ENCODE peak calls at places on chromosome 6, in ten cellular contexts. U, S, O, W, N, B, M, R, V and J are unnamed samples.

GRCh38 chr6:81485395-81485794 is 267.1 kb downstream of the TENT5A start:
- DNase-seq in M (no peak), B (no peak), V (no peak), U (no peak), W (no peak), R (no peak), O (no peak), N (no peak), S (no peak), J (no peak)

GRCh38 chr6:159695984-159696383 is 2.9 kb upstream of the SOD2 start:
- DNase-seq in S (no peak), R (peak; percentile 32), O (no peak), N (no peak), B (no peak), V (no peak), U (no peak), M (no peak), W (no peak), J (peak; percentile 49)

GRCh38 chr6:161137839-161138544 is 135.9 kb downstream of the AGPAT4 start:
- DNase-seq in V (no peak), U (no peak), S (no peak), W (no peak), N (no peak), R (peak; percentile 26), M (no peak), B (no peak), O (no peak), J (no peak)

GRCh38 chr6:101249470-101249869 is 144.0 kb upstream of the GRIK2 start:
- DNase-seq in B (no peak), O (no peak), W (no peak), R (no peak), V (no peak), U (no peak), N (no peak), S (no peak), M (no peak), J (no peak)

GRCh38 chr6:33957391-33958207 is 153.8 kb upstream of the MLN start:
- DNase-seq in O (no peak), S (no peak), M (no peak), V (no peak), N (no peak), B (no peak), R (no peak), U (no peak), W (no peak), J (no peak)

GRCh38 chr6:28597924-28598323 is 72.2 kb downstream of the GPX5 start:
- DNase-seq in O (no peak), U (peak; percentile 42), B (no peak), W (no peak), R (peak; percentile 43), S (no peak), N (no peak), M (no peak), V (no peak), J (no peak)

GRCh38 chr6:121105461-121105860 is 228.8 kb downstream of the TBC1D32 start:
- DNase-seq in B (no peak), W (no peak), O (no peak), S (no peak), R (no peak), N (no peak), M (no peak), U (no peak), V (no peak), J (no peak)

GRCh38 chr6:54598787-54599309 is 247.7 kb upstream of the FAM83B start:
- DNase-seq in O (no peak), M (no peak), R (no peak), B (no peak), S (no peak), U (no peak), W (no peak), V (no peak), N (no peak), J (no peak)

GRCh38 chr6:93417421-93417996 is 1.9 kb downstream of the EPHA7 start:
- DNase-seq in B (no peak), S (no peak), M (no peak), N (no peak), O (no peak), V (no peak), R (no peak), U (no peak), W (no peak), J (no peak)

GRCh38 chr6:31877651-31878161 is 1.1 kb downstream of the SLC44A4 start:
- DNase-seq in M (peak; percentile 30), V (peak; percentile 51), U (no peak), O (no peak), N (no peak), R (no peak), W (no peak), S (no peak), B (no peak), J (no peak)

GRCh38 chr6:25002326-25003066 is 66.7 kb upstream of the RIPOR2 start:
- DNase-seq in U (no peak), W (no peak), B (no peak), O (no peak), R (no peak), N (no peak), V (no peak), S (no peak), M (no peak), J (no peak)